ENCODE peak calls at places on chromosomes 2 and 18, in four cellular contexts. One of them, this sample, is unnamed.

GRCh38 chr2:98334439-98335078 is 11.7 kb upstream of the CNGA3 start:
- DNase-seq in frontal cortex: no peak
- DNase-seq in AG09309: peak
- DNase-seq in Panc1: peak
- DNase-seq in this sample: no peak

GRCh38 chr18:72161686-72162085 is 382.5 kb downstream of the CBLN2 start:
- DNase-seq in frontal cortex: no peak
- DNase-seq in Panc1: no peak
- DNase-seq in AG09309: no peak
- DNase-seq in this sample: no peak

GRCh38 chr2:30400151-30400954 is 46.7 kb upstream of the LCLAT1 start:
- DNase-seq in AG09309: no peak
- DNase-seq in Panc1: no peak
- DNase-seq in frontal cortex: no peak
- DNase-seq in this sample: no peak

GRCh38 chr2:195573314-195573713 is 83.7 kb upstream of the SLC39A10 start:
- DNase-seq in AG09309: no peak
- DNase-seq in frontal cortex: no peak
- DNase-seq in Panc1: no peak
- DNase-seq in this sample: no peak

GRCh38 chr2:75464348-75464946 is 96.3 kb downstream of the EVA1A start:
- DNase-seq in AG09309: no peak
- DNase-seq in frontal cortex: no peak
- DNase-seq in Panc1: no peak
- DNase-seq in this sample: no peak

GRCh38 chr2:30255466-30256408 is 24.4 kb downstream of the LBH start:
- DNase-seq in frontal cortex: no peak
- DNase-seq in Panc1: no peak
- DNase-seq in AG09309: no peak
- DNase-seq in this sample: peak

GRCh38 chr2:227643990-227644551 is 22.5 kb upstream of the SCYGR5 start:
- DNase-seq in AG09309: no peak
- DNase-seq in Panc1: no peak
- DNase-seq in frontal cortex: no peak
- DNase-seq in this sample: no peak

GRCh38 chr2:32135409-32135808 is 30.3 kb upstream of the SLC30A6 start:
- DNase-seq in Panc1: peak
- DNase-seq in frontal cortex: no peak
- DNase-seq in AG09309: peak
- DNase-seq in this sample: no peak

GRCh38 chr2:47190188-47190818 is 35.2 kb upstream of the STPG4 start:
- DNase-seq in Panc1: no peak
- DNase-seq in AG09309: no peak
- DNase-seq in frontal cortex: no peak
- DNase-seq in this sample: no peak

GRCh38 chr2:16855183-16855582 is 189.5 kb upstream of the CYRIA start:
- DNase-seq in Panc1: no peak
- DNase-seq in AG09309: no peak
- DNase-seq in frontal cortex: no peak
- DNase-seq in this sample: no peak

GRCh38 chr2:11187083-11187619 is 31.9 kb downstream of the SLC66A3 start:
- DNase-seq in frontal cortex: no peak
- DNase-seq in Panc1: peak
- DNase-seq in AG09309: peak
- DNase-seq in this sample: no peak

GRCh38 chr2:18536100-18536499 is 24.4 kb downstream of the RDH14 start:
- DNase-seq in Panc1: no peak
- DNase-seq in AG09309: no peak
- DNase-seq in frontal cortex: no peak
- DNase-seq in this sample: no peak

GRCh38 chr2:216215991-216216390 is 106.8 kb downstream of the XRCC5 start:
- DNase-seq in frontal cortex: no peak
- DNase-seq in Panc1: no peak
- DNase-seq in AG09309: no peak
- DNase-seq in this sample: no peak

This sample was measured in D721Med.